ENCODE peak calls at places on chromosome 10, in seven cellular contexts. K is putamen; N is stimulated activated naive B cell treated with anti-CD40 and anti-IgM and Interleukin-4, amounts not matched to agents 10 μg/mL and 1 μg/mL and 100 μg/mL, for 72 hours; S is mesothelial cell of epicardium; L is HEK293T; G is ureter; R is stomach. W is an unnamed sample.

GRCh38 chr10:123885406-123886164 is 6.0 kb downstream of the CPXM2 start:
- DNase-seq in S (peak; percentile 32), L (no peak), G (no peak), N (no peak), R (peak; percentile 13), K (no peak), W (no peak)

GRCh38 chr10:115049957-115050356 is 43.2 kb upstream of the ATRNL1 start:
- DNase-seq in R (no peak), S (no peak), N (no peak), G (no peak), L (no peak), K (no peak), W (no peak)

GRCh38 chr10:42697926-42698325 is 59.6 kb upstream of the ZNF33B start:
- DNase-seq in N (no peak), L (no peak), S (no peak), R (no peak), K (no peak), G (no peak), W (no peak)

GRCh38 chr10:103786020-103786419 is 69.4 kb downstream of the SH3PXD2A start:
- DNase-seq in N (no peak), K (no peak), L (no peak), R (no peak), G (no peak), S (no peak), W (no peak)

GRCh38 chr10:34985823-34986222 is 104.3 kb downstream of the CUL2 start:
- DNase-seq in S (no peak), L (no peak), N (no peak), G (no peak), K (no peak), R (no peak), W (no peak)

GRCh38 chr10:70974351-70974901 is 86.1 kb upstream of the PCBD1 start:
- DNase-seq in N (no peak), S (no peak), G (no peak), R (no peak), K (no peak), L (no peak), W (no peak)

GRCh38 chr10:104791471-104791870 is 150.4 kb downstream of the SORCS3 start:
- DNase-seq in K (no peak), N (no peak), R (no peak), G (no peak), S (no peak), L (no peak), W (no peak)

GRCh38 chr10:24360286-24361127 is 151.6 kb downstream of the KIAA1217 start:
- DNase-seq in N (no peak), S (peak; percentile 75), R (peak; percentile 80), L (peak; percentile 60), G (peak; percentile 57), K (peak; percentile 40), W (peak; percentile 37)

GRCh38 chr10:117734626-117735405 is 192.3 kb downstream of the EMX2 start:
- DNase-seq in S (peak; percentile 50), K (no peak), N (no peak), L (no peak), R (no peak), G (no peak), W (no peak)

GRCh38 chr10:103545771-103546281 is 52.3 kb downstream of the NEURL1 start:
- DNase-seq in L (no peak), S (no peak), N (no peak), G (no peak), K (no peak), R (peak; percentile 36), W (no peak)

GRCh38 chr10:13877154-13877909 is 290.6 kb downstream of the PRPF18 start:
- DNase-seq in G (peak; percentile 59), S (no peak), N (no peak), L (no peak), K (no peak), R (peak; percentile 43), W (peak; percentile 20)

GRCh38 chr10:88066319-88066718 is 202.9 kb downstream of the PTEN start:
- DNase-seq in R (no peak), N (no peak), G (no peak), K (peak; percentile 8), L (no peak), S (no peak), W (no peak)

GRCh38 chr10:84540617-84541288 is 212.4 kb downstream of the CCSER2 start:
- DNase-seq in S (peak; percentile 79), N (peak; percentile 36), L (peak; percentile 78), R (peak; percentile 64), K (peak; percentile 39), G (peak; percentile 56), W (peak; percentile 18)

GRCh38 chr10:49277973-49278372 is 21.0 kb upstream of the C10orf71 start:
- DNase-seq in S (no peak), N (no peak), K (no peak), L (no peak), G (no peak), R (no peak), W (no peak)

GRCh38 chr10:34721201-34721840 is 93.8 kb downstream of the PARD3 start:
- DNase-seq in R (no peak), N (no peak), G (no peak), K (no peak), S (no peak), L (no peak), W (no peak)

W was measured in midbrain.